ENCODE peak calls at places on chromosomes 6 and 20, in ten cellular contexts. One of them, this sample, is unnamed.

GRCh38 chr6:46217671-46218131 is 46.9 kb upstream of the ENPP5 start:
- DNase-seq in B cell: peak; percentile 43
- DNase-seq in anterior cingulate cortex: peak; percentile 44
- DNase-seq in skeletal muscle cell: no peak
- DNase-seq in endodermal cell: no peak
- DNase-seq in amygdala: peak; percentile 22
- DNase-seq in H1: no peak
- DNase-seq in AG20443: no peak
- DNase-seq in heart left ventricle: no peak
- DNase-seq in activated CD8-positive, alpha-beta memory T cell treated with anti-CD3 and anti-CD28 coated beads, Interleukin-2, amount 10 ng/mL, durations not matched to agents 7 days and 5 days: no peak
- DNase-seq in this sample: no peak

GRCh38 chr6:24454452-24454851 is 34.9 kb downstream of the GPLD1 start:
- DNase-seq in AG20443: no peak
- DNase-seq in H1: no peak
- DNase-seq in activated CD8-positive, alpha-beta memory T cell treated with anti-CD3 and anti-CD28 coated beads, Interleukin-2, amount 10 ng/mL, durations not matched to agents 7 days and 5 days: no peak
- DNase-seq in amygdala: no peak
- DNase-seq in skeletal muscle cell: no peak
- DNase-seq in anterior cingulate cortex: no peak
- DNase-seq in B cell: no peak
- DNase-seq in heart left ventricle: no peak
- DNase-seq in endodermal cell: no peak
- DNase-seq in this sample: no peak

GRCh38 chr6:32967151-32968091 is 973 bp upstream of the BRD2 start:
- DNase-seq in amygdala: no peak
- DNase-seq in anterior cingulate cortex: no peak
- DNase-seq in endodermal cell: peak; percentile 80
- DNase-seq in activated CD8-positive, alpha-beta memory T cell treated with anti-CD3 and anti-CD28 coated beads, Interleukin-2, amount 10 ng/mL, durations not matched to agents 7 days and 5 days: peak; percentile 62
- DNase-seq in heart left ventricle: no peak
- DNase-seq in H1: no peak
- DNase-seq in skeletal muscle cell: no peak
- DNase-seq in AG20443: no peak
- DNase-seq in B cell: peak; percentile 59
- DNase-seq in this sample: peak; percentile 60

GRCh38 chr6:37077459-37078296 is 72.2 kb downstream of the FGD2 start:
- DNase-seq in skeletal muscle cell: peak; percentile 86
- DNase-seq in heart left ventricle: peak; percentile 77
- DNase-seq in activated CD8-positive, alpha-beta memory T cell treated with anti-CD3 and anti-CD28 coated beads, Interleukin-2, amount 10 ng/mL, durations not matched to agents 7 days and 5 days: no peak
- DNase-seq in endodermal cell: peak; percentile 83
- DNase-seq in AG20443: peak; percentile 98
- DNase-seq in H1: no peak
- DNase-seq in amygdala: no peak
- DNase-seq in anterior cingulate cortex: no peak
- DNase-seq in B cell: no peak
- DNase-seq in this sample: peak; percentile 20

GRCh38 chr6:143164565-143165105 is 103.9 kb downstream of the AIG1 start:
- DNase-seq in anterior cingulate cortex: no peak
- DNase-seq in skeletal muscle cell: no peak
- DNase-seq in amygdala: no peak
- DNase-seq in H1: no peak
- DNase-seq in activated CD8-positive, alpha-beta memory T cell treated with anti-CD3 and anti-CD28 coated beads, Interleukin-2, amount 10 ng/mL, durations not matched to agents 7 days and 5 days: no peak
- DNase-seq in endodermal cell: no peak
- DNase-seq in B cell: no peak
- DNase-seq in heart left ventricle: no peak
- DNase-seq in AG20443: no peak
- DNase-seq in this sample: no peak

GRCh38 chr6:117298941-117299340 is 33.6 kb downstream of the VGLL2 start:
- DNase-seq in activated CD8-positive, alpha-beta memory T cell treated with anti-CD3 and anti-CD28 coated beads, Interleukin-2, amount 10 ng/mL, durations not matched to agents 7 days and 5 days: no peak
- DNase-seq in AG20443: no peak
- DNase-seq in H1: no peak
- DNase-seq in B cell: no peak
- DNase-seq in amygdala: no peak
- DNase-seq in skeletal muscle cell: no peak
- DNase-seq in heart left ventricle: no peak
- DNase-seq in anterior cingulate cortex: no peak
- DNase-seq in endodermal cell: no peak
- DNase-seq in this sample: no peak

GRCh38 chr6:44263357-44264100 is 1.8 kb downstream of the NFKBIE start:
- DNase-seq in endodermal cell: no peak
- DNase-seq in skeletal muscle cell: no peak
- DNase-seq in AG20443: no peak
- DNase-seq in anterior cingulate cortex: no peak
- DNase-seq in H1: no peak
- DNase-seq in activated CD8-positive, alpha-beta memory T cell treated with anti-CD3 and anti-CD28 coated beads, Interleukin-2, amount 10 ng/mL, durations not matched to agents 7 days and 5 days: peak; percentile 57
- DNase-seq in amygdala: no peak
- DNase-seq in B cell: peak; percentile 65
- DNase-seq in heart left ventricle: no peak
- DNase-seq in this sample: no peak

GRCh38 chr6:87154641-87155271 is 609 bp upstream of the ZNF292 start:
- DNase-seq in activated CD8-positive, alpha-beta memory T cell treated with anti-CD3 and anti-CD28 coated beads, Interleukin-2, amount 10 ng/mL, durations not matched to agents 7 days and 5 days: peak; percentile 93
- DNase-seq in amygdala: peak; percentile 69
- DNase-seq in AG20443: peak; percentile 66
- DNase-seq in heart left ventricle: no peak
- DNase-seq in endodermal cell: no peak
- DNase-seq in B cell: peak; percentile 80
- DNase-seq in anterior cingulate cortex: peak; percentile 66
- DNase-seq in H1: no peak
- DNase-seq in skeletal muscle cell: peak; percentile 62
- DNase-seq in this sample: peak; percentile 79

GRCh38 chr6:170091000-170091638 is 199.8 kb downstream of the DLL1 start:
- DNase-seq in heart left ventricle: peak; percentile 7
- DNase-seq in anterior cingulate cortex: no peak
- DNase-seq in endodermal cell: peak; percentile 60
- DNase-seq in activated CD8-positive, alpha-beta memory T cell treated with anti-CD3 and anti-CD28 coated beads, Interleukin-2, amount 10 ng/mL, durations not matched to agents 7 days and 5 days: peak; percentile 25
- DNase-seq in B cell: no peak
- DNase-seq in H1: no peak
- DNase-seq in amygdala: no peak
- DNase-seq in AG20443: no peak
- DNase-seq in skeletal muscle cell: no peak
- DNase-seq in this sample: peak; percentile 9

GRCh38 chr6:34745277-34746103 is 11.8 kb upstream of the SNRPC start:
- DNase-seq in skeletal muscle cell: no peak
- DNase-seq in amygdala: no peak
- DNase-seq in anterior cingulate cortex: no peak
- DNase-seq in H1: no peak
- DNase-seq in activated CD8-positive, alpha-beta memory T cell treated with anti-CD3 and anti-CD28 coated beads, Interleukin-2, amount 10 ng/mL, durations not matched to agents 7 days and 5 days: no peak
- DNase-seq in endodermal cell: no peak
- DNase-seq in B cell: no peak
- DNase-seq in AG20443: no peak
- DNase-seq in heart left ventricle: no peak
- DNase-seq in this sample: no peak

GRCh38 chr6:46674410-46674809 is 13.3 kb upstream of the TDRD6 start:
- DNase-seq in H1: no peak
- DNase-seq in AG20443: no peak
- DNase-seq in heart left ventricle: no peak
- DNase-seq in endodermal cell: no peak
- DNase-seq in activated CD8-positive, alpha-beta memory T cell treated with anti-CD3 and anti-CD28 coated beads, Interleukin-2, amount 10 ng/mL, durations not matched to agents 7 days and 5 days: no peak
- DNase-seq in skeletal muscle cell: no peak
- DNase-seq in B cell: no peak
- DNase-seq in amygdala: no peak
- DNase-seq in anterior cingulate cortex: no peak
- DNase-seq in this sample: no peak

GRCh38 chr6:70124443-70124842 is 178.4 kb downstream of the COL9A1 start:
- DNase-seq in heart left ventricle: no peak
- DNase-seq in anterior cingulate cortex: no peak
- DNase-seq in skeletal muscle cell: no peak
- DNase-seq in activated CD8-positive, alpha-beta memory T cell treated with anti-CD3 and anti-CD28 coated beads, Interleukin-2, amount 10 ng/mL, durations not matched to agents 7 days and 5 days: no peak
- DNase-seq in amygdala: no peak
- DNase-seq in endodermal cell: no peak
- DNase-seq in B cell: no peak
- DNase-seq in H1: no peak
- DNase-seq in AG20443: no peak
- DNase-seq in this sample: no peak

GRCh38 chr6:149454405-149454848 is 30.4 kb downstream of the ZC3H12D start:
- DNase-seq in AG20443: peak; percentile 96
- DNase-seq in activated CD8-positive, alpha-beta memory T cell treated with anti-CD3 and anti-CD28 coated beads, Interleukin-2, amount 10 ng/mL, durations not matched to agents 7 days and 5 days: no peak
- DNase-seq in endodermal cell: no peak
- DNase-seq in anterior cingulate cortex: peak; percentile 87
- DNase-seq in amygdala: peak; percentile 72
- DNase-seq in heart left ventricle: peak; percentile 96
- DNase-seq in H1: no peak
- DNase-seq in skeletal muscle cell: peak; percentile 97
- DNase-seq in B cell: no peak
- DNase-seq in this sample: peak; percentile 84

GRCh38 chr6:159110013-159110412 is 59.2 kb upstream of the FNDC1 start:
- DNase-seq in AG20443: peak; percentile 66
- DNase-seq in anterior cingulate cortex: no peak
- DNase-seq in amygdala: no peak
- DNase-seq in skeletal muscle cell: no peak
- DNase-seq in H1: no peak
- DNase-seq in endodermal cell: peak; percentile 87
- DNase-seq in B cell: no peak
- DNase-seq in activated CD8-positive, alpha-beta memory T cell treated with anti-CD3 and anti-CD28 coated beads, Interleukin-2, amount 10 ng/mL, durations not matched to agents 7 days and 5 days: peak; percentile 58
- DNase-seq in heart left ventricle: no peak
- DNase-seq in this sample: no peak

GRCh38 chr20:36272547-36273220 is 33.5 kb upstream of the DLGAP4 start:
- DNase-seq in heart left ventricle: no peak
- DNase-seq in endodermal cell: no peak
- DNase-seq in B cell: no peak
- DNase-seq in H1: no peak
- DNase-seq in activated CD8-positive, alpha-beta memory T cell treated with anti-CD3 and anti-CD28 coated beads, Interleukin-2, amount 10 ng/mL, durations not matched to agents 7 days and 5 days: no peak
- DNase-seq in AG20443: no peak
- DNase-seq in anterior cingulate cortex: no peak
- DNase-seq in skeletal muscle cell: no peak
- DNase-seq in amygdala: no peak
- DNase-seq in this sample: no peak